ENCODE peak calls at places on chromosomes 3 and 15, in ten cellular contexts. One of them, this sample, is unnamed.

GRCh38 chr3:172098698-172099494 is 59.5 kb downstream of the FNDC3B start:
- DNase-seq in anterior cingulate cortex: no peak
- DNase-seq in stimulated activated CD4-positive, alpha-beta T cell treated with anti-CD3 and anti-CD28 coated beads, Interleukin-12 subunit alpha, Interleukin-12 subunit beta, amount 100 ng/mL, for 4 hours: no peak
- DNase-seq in Right ventricle myocardium superior: no peak
- DNase-seq in activated naive CD8-positive, alpha-beta T cell treated with anti-CD3 and anti-CD28 coated beads, Interleukin-2, amount 10 ng/mL, durations not matched to agents 7 days and 5 days: no peak
- DNase-seq in NCI-H748 treated with DMSO at 0.1 percent for 48 hours: peak
- DNase-seq in non-pigmented ciliary epithelial cell: no peak
- DNase-seq in GOT3: no peak
- DNase-seq in OCI-M1: no peak
- DNase-seq in H9: peak
- DNase-seq in this sample: peak

GRCh38 chr3:183539821-183540220 is 15.7 kb downstream of the KLHL6 start:
- DNase-seq in anterior cingulate cortex: no peak
- DNase-seq in stimulated activated CD4-positive, alpha-beta T cell treated with anti-CD3 and anti-CD28 coated beads, Interleukin-12 subunit alpha, Interleukin-12 subunit beta, amount 100 ng/mL, for 4 hours: no peak
- DNase-seq in Right ventricle myocardium superior: no peak
- DNase-seq in activated naive CD8-positive, alpha-beta T cell treated with anti-CD3 and anti-CD28 coated beads, Interleukin-2, amount 10 ng/mL, durations not matched to agents 7 days and 5 days: no peak
- DNase-seq in NCI-H748 treated with DMSO at 0.1 percent for 48 hours: no peak
- DNase-seq in non-pigmented ciliary epithelial cell: no peak
- DNase-seq in GOT3: no peak
- DNase-seq in OCI-M1: peak
- DNase-seq in H9: no peak
- DNase-seq in this sample: no peak

GRCh38 chr15:60544581-60545115 is 65.7 kb upstream of the ICE2 start:
- DNase-seq in anterior cingulate cortex: peak
- DNase-seq in stimulated activated CD4-positive, alpha-beta T cell treated with anti-CD3 and anti-CD28 coated beads, Interleukin-12 subunit alpha, Interleukin-12 subunit beta, amount 100 ng/mL, for 4 hours: no peak
- DNase-seq in Right ventricle myocardium superior: no peak
- DNase-seq in activated naive CD8-positive, alpha-beta T cell treated with anti-CD3 and anti-CD28 coated beads, Interleukin-2, amount 10 ng/mL, durations not matched to agents 7 days and 5 days: no peak
- DNase-seq in NCI-H748 treated with DMSO at 0.1 percent for 48 hours: no peak
- DNase-seq in non-pigmented ciliary epithelial cell: no peak
- DNase-seq in GOT3: no peak
- DNase-seq in OCI-M1: no peak
- DNase-seq in H9: no peak
- DNase-seq in this sample: no peak

GRCh38 chr15:31403606-31404005 is 77.0 kb downstream of the KLF13 start:
- DNase-seq in anterior cingulate cortex: no peak
- DNase-seq in stimulated activated CD4-positive, alpha-beta T cell treated with anti-CD3 and anti-CD28 coated beads, Interleukin-12 subunit alpha, Interleukin-12 subunit beta, amount 100 ng/mL, for 4 hours: no peak
- DNase-seq in Right ventricle myocardium superior: no peak
- DNase-seq in activated naive CD8-positive, alpha-beta T cell treated with anti-CD3 and anti-CD28 coated beads, Interleukin-2, amount 10 ng/mL, durations not matched to agents 7 days and 5 days: no peak
- DNase-seq in NCI-H748 treated with DMSO at 0.1 percent for 48 hours: no peak
- DNase-seq in non-pigmented ciliary epithelial cell: no peak
- DNase-seq in GOT3: no peak
- DNase-seq in OCI-M1: no peak
- DNase-seq in H9: no peak
- DNase-seq in this sample: no peak

GRCh38 chr15:76012021-76012551 is at the start of gene NRG4:
- DNase-seq in anterior cingulate cortex: no peak
- DNase-seq in stimulated activated CD4-positive, alpha-beta T cell treated with anti-CD3 and anti-CD28 coated beads, Interleukin-12 subunit alpha, Interleukin-12 subunit beta, amount 100 ng/mL, for 4 hours: no peak
- DNase-seq in Right ventricle myocardium superior: no peak
- DNase-seq in activated naive CD8-positive, alpha-beta T cell treated with anti-CD3 and anti-CD28 coated beads, Interleukin-2, amount 10 ng/mL, durations not matched to agents 7 days and 5 days: no peak
- DNase-seq in NCI-H748 treated with DMSO at 0.1 percent for 48 hours: no peak
- DNase-seq in non-pigmented ciliary epithelial cell: no peak
- DNase-seq in GOT3: no peak
- DNase-seq in OCI-M1: peak
- DNase-seq in H9: no peak
- DNase-seq in this sample: peak

GRCh38 chr3:115912372-115912771 is 289.1 kb downstream of the GAP43 start:
- DNase-seq in anterior cingulate cortex: no peak
- DNase-seq in stimulated activated CD4-positive, alpha-beta T cell treated with anti-CD3 and anti-CD28 coated beads, Interleukin-12 subunit alpha, Interleukin-12 subunit beta, amount 100 ng/mL, for 4 hours: no peak
- DNase-seq in Right ventricle myocardium superior: peak
- DNase-seq in activated naive CD8-positive, alpha-beta T cell treated with anti-CD3 and anti-CD28 coated beads, Interleukin-2, amount 10 ng/mL, durations not matched to agents 7 days and 5 days: no peak
- DNase-seq in NCI-H748 treated with DMSO at 0.1 percent for 48 hours: no peak
- DNase-seq in non-pigmented ciliary epithelial cell: no peak
- DNase-seq in GOT3: no peak
- DNase-seq in OCI-M1: no peak
- DNase-seq in H9: no peak
- DNase-seq in this sample: no peak

GRCh38 chr15:40769310-40770146 is at the start of gene C15orf62:
- DNase-seq in anterior cingulate cortex: peak
- DNase-seq in stimulated activated CD4-positive, alpha-beta T cell treated with anti-CD3 and anti-CD28 coated beads, Interleukin-12 subunit alpha, Interleukin-12 subunit beta, amount 100 ng/mL, for 4 hours: peak
- DNase-seq in Right ventricle myocardium superior: no peak
- DNase-seq in activated naive CD8-positive, alpha-beta T cell treated with anti-CD3 and anti-CD28 coated beads, Interleukin-2, amount 10 ng/mL, durations not matched to agents 7 days and 5 days: peak
- DNase-seq in NCI-H748 treated with DMSO at 0.1 percent for 48 hours: peak
- DNase-seq in non-pigmented ciliary epithelial cell: no peak
- DNase-seq in GOT3: no peak
- DNase-seq in OCI-M1: no peak
- DNase-seq in H9: no peak
- DNase-seq in this sample: no peak

GRCh38 chr3:124260206-124260915 is 268.4 kb upstream of the ROPN1 start:
- DNase-seq in anterior cingulate cortex: no peak
- DNase-seq in stimulated activated CD4-positive, alpha-beta T cell treated with anti-CD3 and anti-CD28 coated beads, Interleukin-12 subunit alpha, Interleukin-12 subunit beta, amount 100 ng/mL, for 4 hours: no peak
- DNase-seq in Right ventricle myocardium superior: peak
- DNase-seq in activated naive CD8-positive, alpha-beta T cell treated with anti-CD3 and anti-CD28 coated beads, Interleukin-2, amount 10 ng/mL, durations not matched to agents 7 days and 5 days: no peak
- DNase-seq in NCI-H748 treated with DMSO at 0.1 percent for 48 hours: no peak
- DNase-seq in non-pigmented ciliary epithelial cell: no peak
- DNase-seq in GOT3: peak
- DNase-seq in OCI-M1: no peak
- DNase-seq in H9: no peak
- DNase-seq in this sample: peak

GRCh38 chr15:38072507-38073277 is 138.3 kb downstream of the TMCO5A start:
- DNase-seq in anterior cingulate cortex: peak
- DNase-seq in stimulated activated CD4-positive, alpha-beta T cell treated with anti-CD3 and anti-CD28 coated beads, Interleukin-12 subunit alpha, Interleukin-12 subunit beta, amount 100 ng/mL, for 4 hours: no peak
- DNase-seq in Right ventricle myocardium superior: peak
- DNase-seq in activated naive CD8-positive, alpha-beta T cell treated with anti-CD3 and anti-CD28 coated beads, Interleukin-2, amount 10 ng/mL, durations not matched to agents 7 days and 5 days: peak
- DNase-seq in NCI-H748 treated with DMSO at 0.1 percent for 48 hours: no peak
- DNase-seq in non-pigmented ciliary epithelial cell: no peak
- DNase-seq in GOT3: peak
- DNase-seq in OCI-M1: peak
- DNase-seq in H9: peak
- DNase-seq in this sample: peak

GRCh38 chr3:183085634-183086390 is 13.5 kb downstream of the MCCC1 start:
- DNase-seq in anterior cingulate cortex: no peak
- DNase-seq in stimulated activated CD4-positive, alpha-beta T cell treated with anti-CD3 and anti-CD28 coated beads, Interleukin-12 subunit alpha, Interleukin-12 subunit beta, amount 100 ng/mL, for 4 hours: no peak
- DNase-seq in Right ventricle myocardium superior: no peak
- DNase-seq in activated naive CD8-positive, alpha-beta T cell treated with anti-CD3 and anti-CD28 coated beads, Interleukin-2, amount 10 ng/mL, durations not matched to agents 7 days and 5 days: no peak
- DNase-seq in NCI-H748 treated with DMSO at 0.1 percent for 48 hours: no peak
- DNase-seq in non-pigmented ciliary epithelial cell: peak
- DNase-seq in GOT3: no peak
- DNase-seq in OCI-M1: peak
- DNase-seq in H9: peak
- DNase-seq in this sample: no peak